ENCODE peak calls at places on chromosome X, in four cellular contexts. Z is HEK293T, F is non-pigmented ciliary epithelial cell, C is endothelial cell of umbilical vein. O is an unnamed sample.

GRCh38 chrX:17601816-17602215 is 135.5 kb upstream of the SCML1 start:
- DNase-seq in Z (no peak), F (no peak), C (no peak), O (peak)

GRCh38 chrX:151505796-151506195 is 57.7 kb upstream of the PASD1 start:
- DNase-seq in Z (peak), F (no peak), C (peak), O (peak)

GRCh38 chrX:136168929-136169735 is 21.8 kb downstream of the FHL1 start:
- DNase-seq in Z (peak), F (peak), C (peak), O (peak)

GRCh38 chrX:101450951-101451350 is 34.3 kb upstream of the ARMCX4 start:
- DNase-seq in Z (no peak), F (no peak), C (no peak), O (peak)

GRCh38 chrX:13473666-13474516 is 95.5 kb upstream of the EGFL6 start:
- DNase-seq in Z (no peak), F (no peak), C (no peak), O (no peak)

GRCh38 chrX:154719132-154719675 is 31.7 kb downstream of the GAB3 start:
- DNase-seq in Z (no peak), F (no peak), C (peak), O (no peak)

GRCh38 chrX:40105016-40105790 is 7.4 kb upstream of the BCOR start:
- DNase-seq in Z (no peak), F (no peak), C (peak), O (peak)

GRCh38 chrX:108712886-108713285 is 23.5 kb downstream of the IRS4 start:
- DNase-seq in Z (no peak), F (no peak), C (no peak), O (no peak)

GRCh38 chrX:150482537-150483217 is 85.7 kb upstream of the MTM1 start:
- DNase-seq in Z (no peak), F (peak), C (peak), O (no peak)

GRCh38 chrX:54529166-54529558 is 857 bp upstream of the GNL3L start:
- DNase-seq in Z (no peak), F (no peak), C (no peak), O (no peak)

GRCh38 chrX:13142891-13143290 is 98.5 kb upstream of the FAM9C start:
- DNase-seq in Z (no peak), F (no peak), C (no peak), O (no peak)

GRCh38 chrX:46209768-46210167 is 335.5 kb downstream of the ZNF674 start:
- DNase-seq in Z (no peak), F (no peak), C (no peak), O (no peak)

GRCh38 chrX:40109288-40110008 is 11.7 kb upstream of the BCOR start:
- DNase-seq in Z (peak), F (no peak), C (peak), O (peak)

GRCh38 chrX:65679071-65679540 is 11.7 kb downstream of the MSN start:
- DNase-seq in Z (no peak), F (no peak), C (peak), O (no peak)

GRCh38 chrX:9135901-9136510 is 102.1 kb upstream of the FAM9B start:
- DNase-seq in Z (no peak), F (no peak), C (no peak), O (no peak)

GRCh38 chrX:49064303-49064702 is 5.5 kb downstream of the CCDC120 start:
- DNase-seq in Z (no peak), F (no peak), C (no peak), O (no peak)

GRCh38 chrX:50471390-50471789 is 765 bp upstream of the DGKK start:
- DNase-seq in Z (no peak), F (no peak), C (no peak), O (no peak)

GRCh38 chrX:1531106-1531890 is 5.7 kb downstream of the P2RY8 start:
- DNase-seq in Z (no peak), F (no peak), C (no peak), O (no peak)

GRCh38 chrX:119763175-119763574 is 4.8 kb downstream of the SOWAHD start:
- DNase-seq in Z (no peak), F (peak), C (no peak), O (no peak)

GRCh38 chrX:53511302-53511701 is 77.1 kb upstream of the HSD17B10 start:
- DNase-seq in Z (no peak), F (no peak), C (no peak), O (no peak)

GRCh38 chrX:44244008-44244407 is 99.5 kb downstream of the EFHC2 start:
- DNase-seq in Z (peak), F (no peak), C (peak), O (peak)

GRCh38 chrX:23902419-23902818 is 5.3 kb downstream of the APOO start:
- DNase-seq in Z (peak), F (no peak), C (peak), O (peak)

GRCh38 chrX:44975666-44976263 is 102.8 kb downstream of the KDM6A start:
- DNase-seq in Z (no peak), F (no peak), C (no peak), O (no peak)

GRCh38 chrX:19883878-19884277 is 3.5 kb downstream of the SH3KBP1 start:
- DNase-seq in Z (no peak), F (no peak), C (no peak), O (no peak)

GRCh38 chrX:153411988-153412574 is 809 bp downstream of the ZFP92 start:
- DNase-seq in Z (no peak), F (no peak), C (no peak), O (no peak)

GRCh38 chrX:54042609-54043010 is 1.7 kb downstream of the PHF8 start:
- DNase-seq in Z (peak), F (no peak), C (peak), O (peak)

GRCh38 chrX:136395271-136395670 is 92.5 kb upstream of the BRS3 start:
- DNase-seq in Z (no peak), F (no peak), C (no peak), O (no peak)

GRCh38 chrX:77415161-77415560 is 32.0 kb upstream of the FGF16 start:
- DNase-seq in Z (no peak), F (no peak), C (no peak), O (peak)

GRCh38 chrX:25534096-25534495 is 518.3 kb upstream of the ARX start:
- DNase-seq in Z (no peak), F (no peak), C (peak), O (no peak)

GRCh38 chrX:79369871-79370270 is 2.7 kb upstream of the ITM2A start:
- DNase-seq in Z (no peak), F (no peak), C (no peak), O (no peak)

O was measured in cardiac muscle cell.